ENCODE peak calls at places on chromosomes 12 and 14, in nine cellular contexts. H is activated CD4-positive, alpha-beta T cell treated with anti-CD3 and anti-CD28 coated beads for 48 hours; I is caudate nucleus; D is NCI-H2029; X is dermis microvascular lymphatic vessel endothelial cell; P is Right ventricle myocardium inferior; Z is SHP77 treated with DMSO at 0.1 percent for 48 hours; E is mucosa of gallbladder; G is LoVo. S is an unnamed sample.

GRCh38 chr14:55957950-55958349 is 160.3 kb upstream of the PELI2 start:
- DNase-seq in Z (no peak), X (no peak), E (no peak), P (no peak), I (no peak), G (no peak), D (no peak), H (no peak), S (no peak)

GRCh38 chr12:94834036-94834625 is 169.4 kb downstream of the NDUFA12 start:
- DNase-seq in D (no peak), X (no peak), G (no peak), E (no peak), H (no peak), Z (no peak), P (no peak), I (no peak), S (no peak)

GRCh38 chr14:105124837-105125222 is 43.7 kb downstream of the JAG2 start:
- DNase-seq in P (no peak), H (no peak), Z (no peak), E (no peak), X (no peak), G (no peak), I (no peak), D (no peak), S (no peak)

GRCh38 chr12:80709811-80710726 is 2.6 kb downstream of the MYF6 start:
- DNase-seq in G (no peak), I (no peak), P (no peak), X (no peak), D (no peak), Z (no peak), H (no peak), E (no peak), S (peak; percentile 15)

GRCh38 chr14:91352696-91353692 is 64.6 kb downstream of the CCDC88C start:
- DNase-seq in I (no peak), P (peak; percentile 58), E (no peak), Z (no peak), H (no peak), X (no peak), D (no peak), G (no peak), S (no peak)

GRCh38 chr12:39935275-39935674 is 170.6 kb downstream of the SLC2A13 start:
- DNase-seq in I (no peak), P (no peak), Z (no peak), G (no peak), X (no peak), E (no peak), D (no peak), H (no peak), S (peak; percentile 1)

GRCh38 chr14:99537399-99537798 is 56.2 kb downstream of the CCNK start:
- DNase-seq in P (no peak), Z (no peak), D (no peak), I (no peak), H (no peak), E (no peak), G (no peak), X (no peak), S (peak; percentile 86)

GRCh38 chr14:100857196-100857922 is 31.4 kb downstream of the MEG3 start:
- DNase-seq in G (no peak), P (peak; percentile 37), D (no peak), Z (peak; percentile 84), I (no peak), E (no peak), X (no peak), H (no peak), S (no peak)

GRCh38 chr14:91416744-91417133 is 881 bp downstream of the CCDC88C start:
- DNase-seq in Z (no peak), P (no peak), E (no peak), H (peak; percentile 46), I (no peak), G (no peak), D (no peak), X (no peak), S (no peak)

GRCh38 chr12:6372403-6373003 is 2.9 kb downstream of the SCNN1A start:
- DNase-seq in I (no peak), D (peak; percentile 86), H (no peak), X (no peak), Z (no peak), E (no peak), P (no peak), G (peak; percentile 95), S (peak; percentile 72)

GRCh38 chr14:32370720-32371119 is 41.6 kb downstream of the AKAP6 start:
- DNase-seq in D (peak; percentile 25), P (no peak), G (peak; percentile 60), H (no peak), E (no peak), X (no peak), Z (no peak), I (no peak), S (peak; percentile 23)

GRCh38 chr14:61147898-61148549 is 133.1 kb downstream of the TMEM30B start:
- DNase-seq in P (no peak), E (no peak), D (no peak), X (peak; percentile 79), I (peak; percentile 21), Z (no peak), H (no peak), G (peak; percentile 37), S (peak; percentile 78)

GRCh38 chr12:7512528-7512927 is 9.0 kb upstream of the CD163 start:
- DNase-seq in D (no peak), H (no peak), Z (no peak), P (no peak), I (no peak), X (no peak), G (peak; percentile 59), E (no peak), S (peak; percentile 19)

GRCh38 chr12:126483145-126484068 is 1418.2 kb downstream of the AACS start:
- DNase-seq in D (no peak), Z (no peak), X (peak; percentile 56), E (peak; percentile 21), P (no peak), G (peak; percentile 11), H (no peak), I (no peak), S (peak; percentile 22)

GRCh38 chr12:94616217-94616729 is 34.1 kb downstream of the TMCC3 start:
- DNase-seq in X (no peak), D (no peak), P (no peak), Z (no peak), H (no peak), I (peak; percentile 56), E (peak; percentile 22), G (peak; percentile 69), S (peak; percentile 26)

GRCh38 chr12:113259499-113259953 is 38.3 kb downstream of the TPCN1 start:
- DNase-seq in Z (peak; percentile 23), D (peak; percentile 59), E (peak; percentile 72), X (peak; percentile 77), G (no peak), P (peak; percentile 91), I (peak; percentile 63), H (no peak), S (no peak)

GRCh38 chr12:94849411-94849976 is 154.0 kb downstream of the NDUFA12 start:
- DNase-seq in Z (no peak), I (no peak), X (no peak), D (no peak), G (no peak), H (no peak), E (no peak), P (no peak), S (no peak)